ENCODE peak calls at places on chromosomes 12 and 14, in six cellular contexts. D is esophagus muscularis mucosa, P is tibial nerve, S is body of pancreas, T is A549, Z is K562. B is an unnamed sample.

GRCh38 chr14:71311061-71311460 is 403.8 kb downstream of the PCNX1 start:
- DNase-seq in D (no peak), P (no peak), S (no peak), T (no peak), Z (no peak), B (no peak)

GRCh38 chr14:104801284-104802119 is 601 bp downstream of the ZBTB42 start:
- DNase-seq in D (peak; percentile 91), P (no peak), S (peak; percentile 73), T (no peak), Z (no peak), B (peak; percentile 60)

GRCh38 chr12:68497112-68497511 is 113.6 kb upstream of the RAP1B start:
- DNase-seq in D (no peak), P (no peak), S (no peak), T (no peak), Z (no peak), B (no peak)

GRCh38 chr12:14771651-14772137 is 31.6 kb downstream of the WBP11 start:
- DNase-seq in D (no peak), P (no peak), S (no peak), T (no peak), Z (no peak), B (no peak)

GRCh38 chr14:59711083-59711482 is 134.5 kb upstream of the CCDC175 start:
- DNase-seq in D (no peak), P (no peak), S (no peak), T (no peak), Z (no peak), B (no peak)

GRCh38 chr12:11798856-11799530 is 149.5 kb downstream of the ETV6 start:
- DNase-seq in D (no peak), P (no peak), S (no peak), T (no peak), Z (peak; percentile 19), B (no peak)

GRCh38 chr12:107788281-107788680 is 13.8 kb downstream of the ASCL4 start:
- DNase-seq in D (no peak), P (no peak), S (no peak), T (no peak), Z (no peak), B (no peak)

GRCh38 chr14:90344920-90345557 is 13.3 kb upstream of the NRDE2 start:
- DNase-seq in D (no peak), P (no peak), S (no peak), T (no peak), Z (no peak), B (no peak)

GRCh38 chr14:87133073-87133815 is 859.7 kb downstream of the GALC start:
- DNase-seq in D (no peak), P (no peak), S (no peak), T (no peak), Z (no peak), B (no peak)

GRCh38 chr12:121800694-121801600 is 2.9 kb upstream of the SETD1B start:
- DNase-seq in D (no peak), P (peak; percentile 64), S (peak; percentile 86), T (no peak), Z (peak; percentile 62), B (peak; percentile 83)

GRCh38 chr12:117100251-117100650 is 1.0 kb upstream of the TESC start:
- DNase-seq in D (no peak), P (no peak), S (peak; percentile 49), T (peak; percentile 73), Z (peak; percentile 51), B (no peak)

GRCh38 chr14:95039993-95040348 is 117.4 kb downstream of the DICER1 start:
- DNase-seq in D (peak; percentile 87), P (no peak), S (no peak), T (no peak), Z (no peak), B (peak; percentile 17)

GRCh38 chr12:103241184-103241583 is 254.6 kb downstream of the C12orf42 start:
- DNase-seq in D (no peak), P (no peak), S (peak; percentile 6), T (no peak), Z (no peak), B (peak; percentile 42)

GRCh38 chr12:75759842-75760260 is 248.4 kb upstream of the KRR1 start:
- DNase-seq in D (no peak), P (no peak), S (no peak), T (no peak), Z (no peak), B (no peak)

GRCh38 chr12:106091421-106091820 is 47.3 kb downstream of the NUAK1 start:
- DNase-seq in D (no peak), P (no peak), S (no peak), T (peak; percentile 50), Z (no peak), B (no peak)

GRCh38 chr12:14410841-14411569 is 45.5 kb downstream of the ATF7IP start:
- DNase-seq in D (no peak), P (no peak), S (no peak), T (no peak), Z (no peak), B (no peak)

GRCh38 chr14:54109521-54110120 is 153.0 kb upstream of the BMP4 start:
- DNase-seq in D (no peak), P (no peak), S (no peak), T (no peak), Z (no peak), B (no peak)

GRCh38 chr14:61489932-61490331 is 168.6 kb downstream of the PRKCH start:
- DNase-seq in D (no peak), P (no peak), S (peak; percentile 36), T (no peak), Z (no peak), B (no peak)

GRCh38 chr12:126903180-126903876 is 1363.6 kb upstream of the TMEM132C start:
- DNase-seq in D (peak; percentile 60), P (no peak), S (no peak), T (no peak), Z (no peak), B (no peak)

GRCh38 chr14:99733551-99734405 is 49.7 kb downstream of the CYP46A1 start:
- DNase-seq in D (no peak), P (peak; percentile 35), S (peak; percentile 22), T (no peak), Z (no peak), B (no peak)

GRCh38 chr12:64670856-64671639 is 60.8 kb downstream of the RASSF3 start:
- DNase-seq in D (no peak), P (no peak), S (peak; percentile 51), T (no peak), Z (no peak), B (peak; percentile 54)
- TF ChIP-seq POLR2A in D (no peak), P (no peak), S (peak; percentile 28), T (no peak), Z (no peak), B (no peak)

GRCh38 chr12:87856-88255 is 21.3 kb downstream of the IQSEC3 start:
- DNase-seq in D (no peak), P (no peak), S (no peak), T (no peak), Z (no peak), B (no peak)

GRCh38 chr12:87300-87699 is 20.7 kb downstream of the IQSEC3 start:
- DNase-seq in D (no peak), P (no peak), S (no peak), T (no peak), Z (no peak), B (no peak)

GRCh38 chr12:82740-83139 is 16.2 kb downstream of the IQSEC3 start:
- DNase-seq in D (no peak), P (no peak), S (no peak), T (no peak), Z (no peak), B (no peak)

GRCh38 chr12:84056-84455 is 17.5 kb downstream of the IQSEC3 start:
- DNase-seq in D (no peak), P (no peak), S (no peak), T (no peak), Z (no peak), B (no peak)

DNA sequence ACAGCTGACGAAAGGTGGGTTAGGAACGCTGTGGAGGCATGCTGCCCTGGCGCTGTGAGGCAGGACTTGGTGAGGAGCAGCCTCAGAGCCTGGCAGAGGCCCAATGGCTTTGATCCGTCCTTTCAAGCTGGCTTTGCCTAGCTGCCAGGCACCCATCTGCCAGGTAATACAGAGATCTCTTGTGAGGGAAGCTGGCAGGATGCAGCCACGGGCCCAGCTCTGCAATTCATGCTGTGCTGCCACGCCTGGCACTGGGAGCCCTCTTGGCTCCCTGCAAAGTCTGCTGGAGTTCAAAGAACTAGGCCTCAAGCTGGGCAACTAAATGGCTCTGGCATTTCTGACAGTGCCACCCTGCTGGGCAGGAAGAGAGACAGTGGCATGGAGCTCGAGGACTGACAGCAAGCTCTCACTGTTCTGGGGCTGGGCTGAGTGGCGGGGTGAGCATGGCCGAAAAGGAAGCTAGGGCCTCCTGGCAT is 18.7 kb downstream of the IQSEC3 start:
- DNase-seq in D (no peak), P (no peak), S (no peak), T (no peak), Z (no peak), B (no peak)
- TF ChIP-seq CTCF in D (no peak), P (no peak), S (no peak), T (no peak), Z (no peak), B (no peak)

GRCh38 chr12:27780612-27781408 is 774 bp upstream of the MANSC4 start:
- DNase-seq in D (no peak), P (no peak), S (peak; percentile 72), T (peak; percentile 28), Z (peak; percentile 30), B (peak; percentile 26)
- TF ChIP-seq POLR2A in D (no peak), P (no peak), S (peak; percentile 6), T (no peak), Z (no peak), B (no peak)

DNA sequence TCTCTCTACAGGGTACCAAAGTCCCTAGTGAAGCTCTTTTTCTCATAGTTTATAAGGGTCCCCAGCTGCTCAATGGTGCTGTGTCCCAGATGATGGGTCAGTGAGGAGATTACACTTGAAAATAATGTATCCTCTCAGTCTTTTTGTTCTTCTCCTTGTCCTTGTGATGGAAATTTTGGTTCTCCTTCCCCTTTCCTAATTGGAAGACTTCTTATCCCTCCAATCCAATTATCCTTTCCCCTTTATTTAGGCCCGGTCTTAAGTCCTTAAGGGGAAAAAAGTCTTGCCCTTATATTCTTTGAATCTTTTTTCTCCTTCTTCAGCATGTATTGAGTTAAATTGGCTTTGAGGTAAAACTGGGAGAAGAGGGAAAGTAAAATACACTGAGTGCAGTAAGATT is 126.1 kb upstream of the PTPRQ start:
- DNase-seq in D (no peak), P (no peak), S (no peak), T (no peak), Z (no peak), B (no peak)
- TF ChIP-seq CTCF in D (no peak), P (no peak), S (no peak), T (no peak), Z (no peak), B (no peak)

DNA sequence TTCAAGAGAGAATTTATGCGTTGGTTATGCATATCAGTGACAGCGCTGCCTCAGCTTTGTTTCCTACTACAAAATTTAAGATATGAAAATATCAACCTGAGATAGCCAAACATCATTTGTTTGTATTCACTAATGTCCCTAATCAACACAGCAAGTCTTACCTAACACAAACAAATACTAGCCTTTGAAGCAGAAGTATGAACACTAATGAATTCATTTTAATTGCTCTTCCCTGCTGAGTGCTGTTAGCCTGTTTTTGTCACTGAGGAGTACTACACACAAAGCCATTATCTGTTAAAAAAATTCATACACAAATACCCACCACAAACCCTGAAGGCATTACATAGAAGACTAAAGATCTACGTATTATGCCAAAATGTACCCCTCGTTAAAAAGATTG is 150.8 kb downstream of the HELB start:
- DNase-seq in D (no peak), P (no peak), S (no peak), T (no peak), Z (no peak), B (no peak)
- TF ChIP-seq POLR2A in D (no peak), P (no peak), S (no peak), T (no peak), Z (no peak), B (no peak)

B was measured in stomach.